ENCODE peak calls at places on chromosome 21, in six cellular contexts. One of them, this sample, is unnamed.

GRCh38 chr21:41506526-41507520 is 1.1 kb downstream of the TMPRSS2 start:
- DNase-seq in cardiac fibroblast: peak; percentile 3
- DNase-seq in A549: peak; percentile 3
- DNase-seq in upper lobe of left lung: peak; percentile 85
- DNase-seq in PC-3: peak; percentile 51
- DNase-seq in pancreas: peak; percentile 89
- DNase-seq in this sample: no peak

GRCh38 chr21:41689289-41689583 is 77.6 kb downstream of the RIPK4 start:
- DNase-seq in cardiac fibroblast: no peak
- DNase-seq in A549: no peak
- DNase-seq in upper lobe of left lung: no peak
- DNase-seq in PC-3: no peak
- DNase-seq in pancreas: no peak
- DNase-seq in this sample: no peak

GRCh38 chr21:39703578-39703977 is 41.4 kb upstream of the IGSF5 start:
- DNase-seq in cardiac fibroblast: no peak
- DNase-seq in A549: no peak
- DNase-seq in upper lobe of left lung: no peak
- DNase-seq in PC-3: no peak
- DNase-seq in pancreas: no peak
- DNase-seq in this sample: no peak

GRCh38 chr21:15276243-15276642 is 211.4 kb upstream of the NRIP1 start:
- DNase-seq in cardiac fibroblast: no peak
- DNase-seq in A549: no peak
- DNase-seq in upper lobe of left lung: no peak
- DNase-seq in PC-3: no peak
- DNase-seq in pancreas: no peak
- DNase-seq in this sample: no peak

GRCh38 chr21:32387151-32387550 is 5.7 kb downstream of the URB1 start:
- DNase-seq in cardiac fibroblast: no peak
- DNase-seq in A549: no peak
- DNase-seq in upper lobe of left lung: no peak
- DNase-seq in PC-3: no peak
- DNase-seq in pancreas: no peak
- DNase-seq in this sample: no peak

GRCh38 chr21:14901482-14901958 is 163.3 kb downstream of the NRIP1 start:
- DNase-seq in cardiac fibroblast: peak; percentile 54
- DNase-seq in A549: no peak
- DNase-seq in upper lobe of left lung: no peak
- DNase-seq in PC-3: peak; percentile 84
- DNase-seq in pancreas: no peak
- DNase-seq in this sample: peak; percentile 20

GRCh38 chr21:23016617-23017016 is 2018.4 kb downstream of the NCAM2 start:
- DNase-seq in cardiac fibroblast: no peak
- DNase-seq in A549: peak; percentile 0
- DNase-seq in upper lobe of left lung: no peak
- DNase-seq in PC-3: peak; percentile 62
- DNase-seq in pancreas: no peak
- DNase-seq in this sample: no peak

GRCh38 chr21:27134513-27134912 is 167.6 kb upstream of the ADAMTS5 start:
- DNase-seq in cardiac fibroblast: peak; percentile 44
- DNase-seq in A549: no peak
- DNase-seq in upper lobe of left lung: no peak
- DNase-seq in PC-3: no peak
- DNase-seq in pancreas: no peak
- DNase-seq in this sample: no peak

GRCh38 chr21:42232176-42232825 is 13.4 kb downstream of the ABCG1 start:
- DNase-seq in cardiac fibroblast: no peak
- DNase-seq in A549: no peak
- DNase-seq in upper lobe of left lung: no peak
- DNase-seq in PC-3: no peak
- DNase-seq in pancreas: no peak
- DNase-seq in this sample: no peak

GRCh38 chr21:14981246-14981645 is 83.6 kb downstream of the NRIP1 start:
- DNase-seq in cardiac fibroblast: no peak
- DNase-seq in A549: no peak
- DNase-seq in upper lobe of left lung: no peak
- DNase-seq in PC-3: no peak
- DNase-seq in pancreas: no peak
- DNase-seq in this sample: no peak

GRCh38 chr21:31663584-31664249 is 4.2 kb downstream of the SOD1 start:
- DNase-seq in cardiac fibroblast: no peak
- DNase-seq in A549: no peak
- DNase-seq in upper lobe of left lung: no peak
- DNase-seq in PC-3: no peak
- DNase-seq in pancreas: no peak
- DNase-seq in this sample: no peak

GRCh38 chr21:36706951-36707762 is 8.2 kb downstream of the SIM2 start:
- DNase-seq in cardiac fibroblast: peak; percentile 49
- DNase-seq in A549: no peak
- DNase-seq in upper lobe of left lung: no peak
- DNase-seq in PC-3: no peak
- DNase-seq in pancreas: no peak
- DNase-seq in this sample: no peak

GRCh38 chr21:35506352-35506751 is 457.2 kb upstream of the RUNX1 start:
- DNase-seq in cardiac fibroblast: no peak
- DNase-seq in A549: no peak
- DNase-seq in upper lobe of left lung: no peak
- DNase-seq in PC-3: no peak
- DNase-seq in pancreas: no peak
- DNase-seq in this sample: no peak

GRCh38 chr21:33036430-33037162 is 10.9 kb downstream of the OLIG2 start:
- DNase-seq in cardiac fibroblast: peak; percentile 74
- DNase-seq in A549: no peak
- DNase-seq in upper lobe of left lung: no peak
- DNase-seq in PC-3: peak; percentile 57
- DNase-seq in pancreas: no peak
- DNase-seq in this sample: no peak

GRCh38 chr21:29077651-29078090 is 4.2 kb upstream of the CCT8 start:
- DNase-seq in cardiac fibroblast: peak; percentile 56
- DNase-seq in A549: peak; percentile 65
- DNase-seq in upper lobe of left lung: no peak
- DNase-seq in PC-3: peak; percentile 26
- DNase-seq in pancreas: no peak
- DNase-seq in this sample: peak; percentile 34

GRCh38 chr21:16468191-16468590 is 738.4 kb downstream of the USP25 start:
- DNase-seq in cardiac fibroblast: peak; percentile 25
- DNase-seq in A549: no peak
- DNase-seq in upper lobe of left lung: no peak
- DNase-seq in PC-3: peak; percentile 51
- DNase-seq in pancreas: no peak
- DNase-seq in this sample: no peak

GRCh38 chr21:37146320-37147225 is 73.5 kb downstream of the TTC3 start:
- DNase-seq in cardiac fibroblast: peak; percentile 50
- DNase-seq in A549: no peak
- DNase-seq in upper lobe of left lung: no peak
- DNase-seq in PC-3: no peak
- DNase-seq in pancreas: no peak
- DNase-seq in this sample: no peak

GRCh38 chr21:41048141-41048540 is 119.8 kb upstream of the BACE2 start:
- DNase-seq in cardiac fibroblast: no peak
- DNase-seq in A549: no peak
- DNase-seq in upper lobe of left lung: no peak
- DNase-seq in PC-3: no peak
- DNase-seq in pancreas: no peak
- DNase-seq in this sample: no peak

GRCh38 chr21:26389971-26390641 is 183.0 kb downstream of the CYYR1 start:
- DNase-seq in cardiac fibroblast: peak; percentile 86
- DNase-seq in A549: peak; percentile 75
- DNase-seq in upper lobe of left lung: no peak
- DNase-seq in PC-3: peak; percentile 96
- DNase-seq in pancreas: no peak
- DNase-seq in this sample: no peak

GRCh38 chr21:43608225-43608624 is 51.1 kb downstream of the HSF2BP start:
- DNase-seq in cardiac fibroblast: peak; percentile 93
- DNase-seq in A549: no peak
- DNase-seq in upper lobe of left lung: no peak
- DNase-seq in PC-3: peak; percentile 51
- DNase-seq in pancreas: no peak
- DNase-seq in this sample: no peak

GRCh38 chr21:36973986-36974850 is 7.7 kb upstream of the HLCS start:
- DNase-seq in cardiac fibroblast: no peak
- DNase-seq in A549: peak; percentile 21
- DNase-seq in upper lobe of left lung: no peak
- DNase-seq in PC-3: no peak
- DNase-seq in pancreas: no peak
- DNase-seq in this sample: no peak

GRCh38 chr21:16851054-16851453 is 661.8 kb upstream of the CXADR start:
- DNase-seq in cardiac fibroblast: no peak
- DNase-seq in A549: no peak
- DNase-seq in upper lobe of left lung: no peak
- DNase-seq in PC-3: no peak
- DNase-seq in pancreas: no peak
- DNase-seq in this sample: no peak

GRCh38 chr21:8989883-8990325 is 1531.5 kb upstream of the TPTE start:
- DNase-seq in cardiac fibroblast: peak; percentile 41
- DNase-seq in A549: peak; percentile 96
- DNase-seq in upper lobe of left lung: peak; percentile 52
- DNase-seq in PC-3: peak; percentile 6
- DNase-seq in pancreas: no peak
- DNase-seq in this sample: no peak

GRCh38 chr21:44800971-44801467 is 601 bp downstream of the UBE2G2 start:
- DNase-seq in cardiac fibroblast: peak; percentile 49
- DNase-seq in A549: peak; percentile 49
- DNase-seq in upper lobe of left lung: no peak
- DNase-seq in PC-3: peak; percentile 60
- DNase-seq in pancreas: no peak
- DNase-seq in this sample: no peak

GRCh38 chr21:44801468-44802395 is at the start of gene UBE2G2:
- DNase-seq in cardiac fibroblast: peak; percentile 77
- DNase-seq in A549: peak; percentile 75
- DNase-seq in upper lobe of left lung: peak; percentile 99
- DNase-seq in PC-3: peak; percentile 86
- DNase-seq in pancreas: peak; percentile 93
- DNase-seq in this sample: peak; percentile 90

GRCh38 chr21:44802396-44803153 is 955 bp upstream of the UBE2G2 start:
- DNase-seq in cardiac fibroblast: peak; percentile 13
- DNase-seq in A549: no peak
- DNase-seq in upper lobe of left lung: peak; percentile 81
- DNase-seq in PC-3: peak; percentile 51
- DNase-seq in pancreas: no peak
- DNase-seq in this sample: no peak

GRCh38 chr21:44797775-44798174 is 3.8 kb downstream of the UBE2G2 start:
- DNase-seq in cardiac fibroblast: no peak
- DNase-seq in A549: no peak
- DNase-seq in upper lobe of left lung: no peak
- DNase-seq in PC-3: no peak
- DNase-seq in pancreas: no peak
- DNase-seq in this sample: no peak

GRCh38 chr21:44800103-44800502 is 1.5 kb downstream of the UBE2G2 start:
- DNase-seq in cardiac fibroblast: peak; percentile 72
- DNase-seq in A549: peak; percentile 43
- DNase-seq in upper lobe of left lung: no peak
- DNase-seq in PC-3: peak; percentile 75
- DNase-seq in pancreas: no peak
- DNase-seq in this sample: no peak
- TF ChIP-seq CTCF in cardiac fibroblast: peak; percentile 41
- TF ChIP-seq CTCF in A549: peak; percentile 21
- TF ChIP-seq CTCF in upper lobe of left lung: no peak
- TF ChIP-seq CTCF in PC-3: peak; percentile 80
- TF ChIP-seq CTCF in pancreas: no peak
- TF ChIP-seq CTCF in this sample: peak; percentile 35

DNA sequence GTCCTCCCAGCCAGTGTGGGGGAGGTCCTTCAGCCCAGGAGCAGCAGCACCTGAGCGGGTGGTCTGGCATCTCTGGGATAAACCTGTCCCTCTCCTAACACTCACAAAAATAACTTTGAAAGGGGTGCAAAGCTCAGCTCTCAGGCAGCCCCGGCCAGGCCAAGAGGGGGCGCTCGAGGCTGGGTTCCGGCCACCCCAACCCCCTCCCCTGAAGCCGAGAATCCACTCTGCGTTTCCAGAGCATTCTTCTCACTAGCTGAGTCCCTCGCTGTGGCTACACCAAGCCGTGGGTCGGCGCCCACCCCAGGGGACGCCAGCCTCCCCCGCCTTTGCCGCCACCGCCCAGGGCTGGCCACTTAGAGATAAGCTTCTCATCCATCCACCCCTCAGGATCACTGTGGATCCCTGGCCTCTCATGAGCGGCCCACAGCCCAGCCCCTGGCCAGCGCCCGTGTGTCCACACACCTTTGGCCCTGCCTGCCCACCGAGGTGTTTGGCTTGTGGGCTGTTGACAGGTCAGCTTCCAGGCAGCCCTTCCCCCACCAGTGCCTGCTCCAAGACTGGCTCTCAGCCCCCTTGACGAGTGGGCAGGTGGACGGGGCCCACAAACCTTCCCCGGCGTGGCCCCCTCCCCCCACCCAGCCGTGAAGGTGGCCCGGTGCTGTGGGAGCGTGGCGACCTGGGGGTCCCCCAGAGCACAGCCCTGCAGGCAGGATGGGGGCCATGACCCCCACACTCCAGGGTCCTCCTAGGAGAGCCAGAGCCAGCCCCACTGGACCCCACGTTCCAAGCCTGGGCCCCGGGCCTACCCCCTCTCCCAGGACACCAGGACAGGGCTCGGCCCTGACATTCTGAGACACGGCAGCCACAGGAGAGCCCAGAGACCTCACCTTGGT is 1.9 kb downstream of the FTCD start:
- DNase-seq in cardiac fibroblast: peak; percentile 49
- DNase-seq in A549: no peak
- DNase-seq in upper lobe of left lung: peak; percentile 92
- DNase-seq in PC-3: peak; percentile 51
- DNase-seq in pancreas: peak; percentile 78
- DNase-seq in this sample: no peak
- H3K4me3 ChIP-seq in cardiac fibroblast: no peak overlapping the region
- H3K4me3 ChIP-seq in A549: no peak overlapping the region
- H3K4me3 ChIP-seq in upper lobe of left lung: no peak overlapping the region
- H3K4me3 ChIP-seq in PC-3: no peak overlapping the region
- H3K4me3 ChIP-seq in pancreas: peak overlapping the region; percentile 27
- H3K4me3 ChIP-seq in this sample: no peak overlapping the region

GRCh38 chr21:24938592-24938991 is 668.7 kb downstream of the MRPL39 start:
- DNase-seq in cardiac fibroblast: no peak
- DNase-seq in A549: no peak
- DNase-seq in upper lobe of left lung: no peak
- DNase-seq in PC-3: no peak
- DNase-seq in pancreas: no peak
- DNase-seq in this sample: no peak
- TF ChIP-seq CTCF in cardiac fibroblast: no peak
- TF ChIP-seq CTCF in A549: no peak
- TF ChIP-seq CTCF in upper lobe of left lung: no peak
- TF ChIP-seq CTCF in PC-3: no peak
- TF ChIP-seq CTCF in pancreas: no peak
- TF ChIP-seq CTCF in this sample: no peak

GRCh38 chr21:34071683-34072082 is 1.7 kb upstream of the MRPS6 start:
- DNase-seq in cardiac fibroblast: no peak
- DNase-seq in A549: no peak
- DNase-seq in upper lobe of left lung: no peak
- DNase-seq in PC-3: no peak
- DNase-seq in pancreas: no peak
- DNase-seq in this sample: no peak

GRCh38 chr21:34073749-34074282 is 438 bp downstream of the MRPS6 start:
- DNase-seq in cardiac fibroblast: no peak
- DNase-seq in A549: no peak
- DNase-seq in upper lobe of left lung: peak; percentile 93
- DNase-seq in PC-3: peak; percentile 34
- DNase-seq in pancreas: peak; percentile 79
- DNase-seq in this sample: peak; percentile 65

GRCh38 chr21:34074283-34075098 is 1.1 kb downstream of the MRPS6 start:
- DNase-seq in cardiac fibroblast: peak; percentile 40
- DNase-seq in A549: no peak
- DNase-seq in upper lobe of left lung: peak; percentile 77
- DNase-seq in PC-3: peak; percentile 32
- DNase-seq in pancreas: no peak
- DNase-seq in this sample: peak; percentile 34

GRCh38 chr21:34073032-34073748 is at the start of the genes MRPS6 and SLC5A3:
- DNase-seq in cardiac fibroblast: peak; percentile 81
- DNase-seq in A549: peak; percentile 78
- DNase-seq in upper lobe of left lung: peak; percentile 96
- DNase-seq in PC-3: peak; percentile 83
- DNase-seq in pancreas: peak; percentile 95
- DNase-seq in this sample: peak; percentile 88

GRCh38 chr21:34072145-34073031 is 990 bp upstream of the MRPS6 start:
- DNase-seq in cardiac fibroblast: no peak
- DNase-seq in A549: no peak
- DNase-seq in upper lobe of left lung: no peak
- DNase-seq in PC-3: peak; percentile 27
- DNase-seq in pancreas: peak; percentile 90
- DNase-seq in this sample: peak; percentile 16
- H3K4me3 ChIP-seq in cardiac fibroblast: peak overlapping the region; percentile 56
- H3K4me3 ChIP-seq in A549: peak overlapping the region; percentile 98
- H3K4me3 ChIP-seq in upper lobe of left lung: peak overlapping the region; percentile 95
- H3K4me3 ChIP-seq in PC-3: peak overlapping the region; percentile 70
- H3K4me3 ChIP-seq in pancreas: peak overlapping the region; percentile 63
- H3K4me3 ChIP-seq in this sample: peak overlapping the region; percentile 63

This sample was measured in GM06990.